ENCODE peak calls at places on chromosomes 2 and 18, in five cellular contexts. G is cerebellum, U is KBM-7, W is NT2/D1, N is posterior cingulate gyrus. H is an unnamed sample.

GRCh38 chr2:222733846-222734689 is 62.6 kb downstream of the MOGAT1 start:
- DNase-seq in G (no peak), U (no peak), W (no peak), N (no peak), H (no peak)

GRCh38 chr2:227703280-227703732 is 14.5 kb downstream of the SLC19A3 start:
- DNase-seq in W (no peak), G (no peak), N (no peak), U (no peak), H (no peak)

GRCh38 chr2:236576053-236576452 is 6.4 kb downstream of the ACKR3 start:
- DNase-seq in N (no peak), G (no peak), W (peak; percentile 84), U (no peak), H (no peak)

GRCh38 chr18:62024983-62025382 is 132.2 kb upstream of the RNF152 start:
- DNase-seq in N (no peak), W (no peak), G (no peak), U (no peak), H (no peak)

GRCh38 chr2:67159929-67160328 is 237.2 kb upstream of the ETAA1 start:
- DNase-seq in G (no peak), N (no peak), U (no peak), W (no peak), H (no peak)

GRCh38 chr18:43692291-43692690 is 415.0 kb upstream of the SYT4 start:
- DNase-seq in N (no peak), U (no peak), W (no peak), G (no peak), H (no peak)

GRCh38 chr2:239751719-239752355 is 273.3 kb downstream of the NDUFA10 start:
- DNase-seq in G (no peak), U (no peak), W (no peak), N (peak; percentile 33), H (no peak)

GRCh38 chr2:100291152-100291970 is 30.9 kb downstream of the LONRF2 start:
- DNase-seq in N (no peak), U (peak; percentile 65), G (peak; percentile 34), W (peak; percentile 68), H (no peak)

GRCh38 chr2:241189093-241189855 is 797 bp downstream of the ANO7 start:
- DNase-seq in G (no peak), U (no peak), W (no peak), N (no peak), H (no peak)

GRCh38 chr18:76619342-76620315 is 124.6 kb upstream of the ZNF516 start:
- DNase-seq in G (no peak), U (peak; percentile 81), W (no peak), N (no peak), H (peak; percentile 44)

GRCh38 chr2:169478339-169478738 is 955 bp upstream of the BBS5 start:
- DNase-seq in G (no peak), N (no peak), U (no peak), W (no peak), H (no peak)

GRCh38 chr2:169867579-169867978 is 40.3 kb downstream of the UBR3 start:
- DNase-seq in N (no peak), U (no peak), W (no peak), G (no peak), H (no peak)

GRCh38 chr2:48357351-48357750 is 172.6 kb upstream of the STON1 start:
- DNase-seq in N (no peak), G (no peak), U (no peak), W (no peak), H (no peak)

GRCh38 chr2:48838029-48838428 is 82.5 kb upstream of the LHCGR start:
- DNase-seq in N (no peak), U (no peak), G (no peak), W (no peak), H (no peak)

GRCh38 chr18:75097491-75098225 is 111.3 kb downstream of the PTGR3 start:
- DNase-seq in N (no peak), G (no peak), U (no peak), W (no peak), H (no peak)

GRCh38 chr2:172449916-172450550 is 22.6 kb downstream of the ITGA6 start:
- DNase-seq in N (no peak), W (no peak), G (no peak), U (no peak), H (no peak)

GRCh38 chr2:75389271-75389670 is 171.5 kb downstream of the EVA1A start:
- DNase-seq in G (no peak), U (no peak), W (no peak), N (no peak), H (no peak)

GRCh38 chr2:57890462-57890861 is 156.1 kb upstream of the VRK2 start:
- DNase-seq in U (no peak), G (no peak), W (no peak), N (no peak), H (no peak)

GRCh38 chr2:2932692-2933305 is 444.8 kb downstream of the EIPR1 start:
- DNase-seq in W (no peak), G (no peak), U (no peak), N (no peak), H (no peak)

GRCh38 chr2:127046579-127046978 is 60.4 kb downstream of the BIN1 start:
- DNase-seq in W (no peak), N (no peak), G (no peak), U (no peak), H (no peak)

GRCh38 chr2:196233033-196233807 is 61.8 kb upstream of the STK17B start:
- DNase-seq in G (no peak), N (no peak), W (no peak), U (peak; percentile 83), H (no peak)

GRCh38 chr2:216827073-216827725 is 32.7 kb downstream of the TNP1 start:
- DNase-seq in U (no peak), W (no peak), N (no peak), G (no peak), H (no peak)

GRCh38 chr18:12401881-12402280 is 5.8 kb upstream of the PRELID3A start:
- DNase-seq in N (no peak), W (no peak), U (no peak), G (no peak), H (no peak)

GRCh38 chr2:47056875-47057731 is 98.0 kb downstream of the STPG4 start:
- DNase-seq in N (no peak), U (peak; percentile 68), G (no peak), W (no peak), H (no peak)

GRCh38 chr2:32688511-32688910 is 60.7 kb downstream of the TTC27 start:
- DNase-seq in W (no peak), G (no peak), U (no peak), N (no peak), H (no peak)

GRCh38 chr2:199830531-199830930 is 20.5 kb downstream of the FTCDNL1 start:
- DNase-seq in W (no peak), N (no peak), G (no peak), U (no peak), H (no peak)

GRCh38 chr2:79860233-79861058 is 347.6 kb downstream of the CTNNA2 start:
- DNase-seq in U (peak; percentile 60), G (peak; percentile 12), N (no peak), W (peak; percentile 35), H (no peak)

H was measured in NCI-H1436.